ENCODE peak calls at places on chromosome 3, in five cellular contexts. G is lower leg skin; A is lower lobe of right lung; V is stimulated activated CD4-positive, alpha-beta T cell treated with anti-CD3 and anti-CD28 coated beads, Interleukin-12 subunit alpha, Interleukin-12 subunit beta, amount 100 ng/mL, for 48 hours; B is hippocampal formation. U is an unnamed sample.

GRCh38 chr3:46966811-46967210 is 9.7 kb downstream of the CCDC12 start:
- DNase-seq in A (no peak), V (no peak), B (no peak), G (peak; percentile 76), U (no peak)

GRCh38 chr3:136979684-136980083 is 21.9 kb downstream of the IL20RB start:
- DNase-seq in B (no peak), A (no peak), V (no peak), G (no peak), U (no peak)

GRCh38 chr3:52039846-52040245 is 16.5 kb downstream of the DUSP7 start:
- DNase-seq in B (peak; percentile 98), G (no peak), A (peak; percentile 91), V (no peak), U (no peak)

GRCh38 chr3:14458434-14459280 is 56.3 kb downstream of the SLC6A6 start:
- DNase-seq in G (no peak), V (no peak), A (no peak), B (no peak), U (no peak)

GRCh38 chr3:29099296-29099695 is 181.6 kb upstream of the RBMS3 start:
- DNase-seq in V (no peak), B (no peak), G (no peak), A (no peak), U (no peak)

GRCh38 chr3:195087321-195087720 is 183.6 kb downstream of the XXYLT1 start:
- DNase-seq in G (no peak), B (no peak), A (peak; percentile 18), V (no peak), U (no peak)

GRCh38 chr3:81823882-81824395 is 62.5 kb upstream of the GBE1 start:
- DNase-seq in G (no peak), A (no peak), V (no peak), B (no peak), U (no peak)

GRCh38 chr3:157913052-157913451 is 193.2 kb downstream of the SHOX2 start:
- DNase-seq in G (no peak), V (no peak), A (no peak), B (no peak), U (no peak)

GRCh38 chr3:142275856-142276255 is 50.5 kb upstream of the GK5 start:
- DNase-seq in G (no peak), B (no peak), V (no peak), A (no peak), U (no peak)

GRCh38 chr3:190265795-190266194 is 56.5 kb downstream of the CLDN1 start:
- DNase-seq in A (no peak), V (no peak), G (no peak), B (no peak), U (no peak)

GRCh38 chr3:141498592-141499223 is 11.9 kb downstream of the RASA2 start:
- DNase-seq in G (no peak), A (peak; percentile 57), B (no peak), V (peak; percentile 71), U (peak; percentile 80)

GRCh38 chr3:51963951-51964451 is 3.3 kb downstream of the PCBP4 start:
- DNase-seq in G (no peak), A (no peak), B (peak; percentile 39), V (no peak), U (no peak)

GRCh38 chr3:185200639-185201038 is 47.8 kb upstream of the C3orf70 start:
- DNase-seq in G (no peak), B (no peak), A (no peak), V (no peak), U (no peak)

GRCh38 chr3:116445291-116445841 is at the start of gene LSAMP:
- DNase-seq in B (peak; percentile 80), A (no peak), V (no peak), G (no peak), U (no peak)

GRCh38 chr3:166473501-166473900 is 636.3 kb upstream of the BCHE start:
- DNase-seq in B (no peak), V (no peak), G (no peak), A (no peak), U (no peak)

GRCh38 chr3:105166893-105167292 is 199.8 kb upstream of the ALCAM start:
- DNase-seq in B (no peak), G (no peak), V (no peak), A (no peak), U (no peak)

GRCh38 chr3:108462899-108463298 is 47.5 kb downstream of the MYH15 start:
- DNase-seq in G (no peak), A (no peak), V (no peak), B (no peak), U (no peak)

GRCh38 chr3:135000465-135000864 is 205.4 kb downstream of the EPHB1 start:
- DNase-seq in V (no peak), G (no peak), B (no peak), A (no peak), U (no peak)

GRCh38 chr3:55337641-55338174 is 149.4 kb downstream of the WNT5A start:
- DNase-seq in V (no peak), G (no peak), B (no peak), A (no peak), U (no peak)

GRCh38 chr3:197792019-197792647 is 1.1 kb downstream of the LRCH3 start:
- DNase-seq in B (no peak), V (peak; percentile 14), A (no peak), G (no peak), U (no peak)

GRCh38 chr3:155281892-155282291 is 11.6 kb downstream of the STRIT1 start:
- DNase-seq in G (no peak), V (no peak), A (no peak), B (no peak), U (no peak)

GRCh38 chr3:73558399-73559075 is 66.2 kb downstream of the PDZRN3 start:
- DNase-seq in G (no peak), V (no peak), A (no peak), B (no peak), U (no peak)

GRCh38 chr3:72196377-72196929 is 411.5 kb upstream of the PROK2 start:
- DNase-seq in A (no peak), V (no peak), B (no peak), G (no peak), U (no peak)

GRCh38 chr3:179826247-179826637 is 173.4 kb downstream of the USP13 start:
- DNase-seq in B (no peak), G (no peak), A (no peak), V (no peak), U (no peak)

GRCh38 chr3:35487396-35487795 is 151.9 kb upstream of the ARPP21 start:
- DNase-seq in B (no peak), A (no peak), V (no peak), G (no peak), U (no peak)

GRCh38 chr3:114179575-114179974 is 723 bp upstream of the DRD3 start:
- DNase-seq in G (no peak), A (no peak), B (no peak), V (no peak), U (no peak)

GRCh38 chr3:188631291-188632010 is 477.5 kb downstream of the LPP start:
- DNase-seq in G (no peak), V (no peak), B (no peak), A (no peak), U (no peak)

GRCh38 chr3:159764211-159765024 is 224.2 kb upstream of the IL12A start:
- DNase-seq in A (peak; percentile 69), G (peak; percentile 90), V (no peak), B (peak; percentile 62), U (peak; percentile 19)